ENCODE peak calls at places on chromosomes 1 and 21, in eight cellular contexts. Q, C, I, W, M, N, H and G are unnamed samples.

GRCh38 chr1:234659538-234659937 is 49.6 kb upstream of the IRF2BP2 start:
- DNase-seq in Q (no peak), C (no peak), I (no peak), W (no peak), M (peak; percentile 61), N (no peak), H (no peak), G (no peak)

GRCh38 chr1:44780583-44781121 is 5.3 kb downstream of the RPS8 start:
- DNase-seq in Q (no peak), C (no peak), I (no peak), W (no peak), M (no peak), N (no peak), H (no peak), G (no peak)

GRCh38 chr1:33273402-33273801 is 17.1 kb downstream of the ZNF362 start:
- DNase-seq in Q (no peak), C (no peak), I (no peak), W (no peak), M (no peak), N (no peak), H (no peak), G (no peak)

GRCh38 chr1:165910764-165911421 is 83.5 kb downstream of the UCK2 start:
- DNase-seq in Q (no peak), C (no peak), I (peak; percentile 65), W (no peak), M (no peak), N (no peak), H (peak; percentile 47), G (peak; percentile 86)

GRCh38 chr1:167666416-167666815 is 36.4 kb downstream of the RCSD1 start:
- DNase-seq in Q (no peak), C (no peak), I (no peak), W (no peak), M (no peak), N (no peak), H (peak; percentile 76), G (no peak)

GRCh38 chr1:216434232-216434631 is 11.0 kb upstream of the USH2A start:
- DNase-seq in Q (no peak), C (no peak), I (no peak), W (no peak), M (no peak), N (no peak), H (no peak), G (no peak)

GRCh38 chr1:7495894-7496293 is 275.2 kb upstream of the VAMP3 start:
- DNase-seq in Q (no peak), C (no peak), I (no peak), W (no peak), M (no peak), N (no peak), H (no peak), G (no peak)

GRCh38 chr1:90341485-90341884 is 346.6 kb downstream of the ZNF326 start:
- DNase-seq in Q (no peak), C (no peak), I (no peak), W (no peak), M (no peak), N (no peak), H (no peak), G (no peak)

GRCh38 chr1:239056940-239057339 is 329.4 kb upstream of the CHRM3 start:
- DNase-seq in Q (no peak), C (no peak), I (peak; percentile 61), W (no peak), M (no peak), N (no peak), H (no peak), G (no peak)

GRCh38 chr1:234600418-234601216 is 9.4 kb downstream of the IRF2BP2 start:
- DNase-seq in Q (no peak), C (no peak), I (peak; percentile 65), W (peak; percentile 61), M (no peak), N (no peak), H (peak; percentile 52), G (peak; percentile 64)

GRCh38 chr21:14548751-14549150 is 2.6 kb upstream of the SAMSN1 start:
- DNase-seq in Q (no peak), C (no peak), I (no peak), W (no peak), M (no peak), N (no peak), H (no peak), G (no peak)

GRCh38 chr1:61290525-61290924 is 208.2 kb downstream of the NFIA start:
- DNase-seq in Q (no peak), C (no peak), I (no peak), W (no peak), M (no peak), N (no peak), H (no peak), G (no peak)

GRCh38 chr21:37220433-37220980 is 46.6 kb downstream of the VPS26C start:
- DNase-seq in Q (peak; percentile 27), C (no peak), I (no peak), W (no peak), M (no peak), N (no peak), H (no peak), G (peak; percentile 23)

GRCh38 chr1:67749844-67750689 is 65.1 kb downstream of the GADD45A start:
- DNase-seq in Q (no peak), C (peak; percentile 88), I (peak; percentile 55), W (peak; percentile 85), M (no peak), N (no peak), H (no peak), G (no peak)

GRCh38 chr1:168137515-168137821 is 738 bp upstream of the GPR161 start:
- DNase-seq in Q (no peak), C (no peak), I (no peak), W (no peak), M (no peak), N (no peak), H (no peak), G (no peak)

GRCh38 chr1:95193591-95193990 is 40.4 kb upstream of the RWDD3 start:
- DNase-seq in Q (no peak), C (no peak), I (no peak), W (no peak), M (no peak), N (no peak), H (no peak), G (no peak)

GRCh38 chr1:92709738-92710137 is 75.2 kb downstream of the EVI5 start:
- DNase-seq in Q (peak; percentile 74), C (no peak), I (no peak), W (peak; percentile 52), M (peak; percentile 42), N (no peak), H (no peak), G (no peak)

DNA sequence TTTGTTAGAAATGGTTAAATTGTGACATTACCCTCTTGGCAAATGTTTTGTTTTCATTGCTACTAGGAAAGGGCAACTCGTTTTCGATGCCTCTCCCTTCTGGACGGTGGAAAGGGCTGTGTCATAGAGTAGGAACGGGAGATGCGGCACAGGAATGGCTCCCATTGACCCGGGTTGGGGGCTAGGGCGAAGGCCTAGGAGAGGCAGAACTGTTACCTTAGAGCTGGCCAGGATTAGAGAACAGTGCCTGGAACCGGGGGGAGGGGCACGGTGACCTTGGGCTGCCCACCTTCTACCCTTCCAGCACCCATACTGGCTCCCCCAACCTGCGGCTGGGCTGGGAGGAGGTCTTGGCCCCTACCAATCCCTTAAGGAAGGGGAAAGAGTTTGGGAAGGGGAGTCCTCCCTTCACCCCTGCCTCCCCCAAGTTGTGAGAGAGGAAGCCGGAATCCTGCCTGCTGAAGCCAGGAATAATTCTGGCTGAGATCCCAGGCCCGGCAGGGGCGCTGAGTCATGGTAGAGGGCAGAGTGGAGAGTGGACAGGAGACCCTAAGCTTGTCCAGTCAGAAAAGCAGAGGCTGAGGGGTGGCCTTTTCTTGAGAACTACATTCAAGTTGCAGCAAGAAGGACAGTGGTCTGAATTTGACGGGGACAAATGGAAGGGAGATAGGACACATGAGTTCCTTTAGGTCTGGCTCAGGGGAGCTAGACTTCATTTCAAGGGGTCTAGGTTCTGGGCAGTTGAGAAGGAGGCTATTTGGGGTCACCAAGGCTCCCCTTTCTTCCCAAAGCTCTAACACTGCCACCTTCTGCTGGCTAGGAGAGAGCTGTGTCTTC is 8.2 kb downstream of the LMNA start:
- DNase-seq in Q (peak; percentile 86), C (peak; percentile 73), I (peak; percentile 94), W (peak; percentile 95), M (peak; percentile 90), N (no peak), H (peak; percentile 90), G (peak; percentile 79)
- TF ChIP-seq POLR2A in Q (no peak), C (peak; percentile 29), I (peak; percentile 40), W (no peak), M (peak; percentile 82), N (no peak), H (peak; percentile 53), G (peak; percentile 67)

DNA sequence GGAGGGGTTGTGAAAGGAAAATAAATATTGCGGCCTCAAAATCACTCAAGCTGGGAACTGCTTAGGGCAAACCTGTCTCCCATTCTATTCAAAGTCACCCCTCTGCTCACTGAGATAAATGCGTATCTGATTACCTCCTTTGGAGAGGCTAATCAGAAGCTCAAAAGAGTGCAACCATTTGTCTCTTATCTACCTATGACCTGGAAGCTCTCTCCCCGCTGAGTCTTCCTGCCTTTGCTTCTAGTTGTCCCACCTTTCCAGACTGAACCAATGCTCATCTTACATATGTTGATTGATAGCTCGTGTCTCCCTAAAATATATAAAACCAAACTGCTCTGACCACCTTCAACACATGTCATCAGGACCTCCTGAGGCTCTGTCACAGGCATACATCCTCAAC is 91.6 kb upstream of the CAMK1G start:
- DNase-seq in Q (no peak), C (no peak), I (no peak), W (no peak), M (no peak), N (no peak), H (no peak), G (no peak)
- H3K27ac ChIP-seq in Q (no peak overlapping the region), C (no peak overlapping the region), I (no peak overlapping the region), W (no peak overlapping the region), M (no peak overlapping the region), N (no peak overlapping the region), H (no peak overlapping the region), G (no peak overlapping the region)

GRCh38 chr1:75723989-75724471 is 479 bp upstream of the ACADM start:
- DNase-seq in Q (peak; percentile 79), C (peak; percentile 61), I (peak; percentile 87), W (peak; percentile 88), M (peak; percentile 87), N (no peak), H (peak; percentile 89), G (peak; percentile 89)
- TF ChIP-seq POLR2A in Q (no peak), C (no peak), I (no peak), W (no peak), M (no peak), N (no peak), H (no peak), G (no peak)

GRCh38 chr1:9309080-9309479 is 16.4 kb downstream of the SPSB1 start:
- DNase-seq in Q (no peak), C (no peak), I (no peak), W (no peak), M (no peak), N (no peak), H (no peak), G (no peak)

GRCh38 chr1:9311489-9311888 is 18.8 kb downstream of the SPSB1 start:
- DNase-seq in Q (no peak), C (no peak), I (no peak), W (no peak), M (no peak), N (no peak), H (no peak), G (no peak)

GRCh38 chr1:9309991-9310390 is 17.3 kb downstream of the SPSB1 start:
- DNase-seq in Q (no peak), C (no peak), I (no peak), W (no peak), M (no peak), N (no peak), H (no peak), G (no peak)

GRCh38 chr1:9312183-9312582 is 19.5 kb downstream of the SPSB1 start:
- DNase-seq in Q (no peak), C (no peak), I (no peak), W (no peak), M (no peak), N (no peak), H (no peak), G (no peak)

GRCh38 chr1:9311029-9311428 is 18.3 kb downstream of the SPSB1 start:
- DNase-seq in Q (no peak), C (no peak), I (no peak), W (no peak), M (no peak), N (no peak), H (no peak), G (no peak)
- H3K27ac ChIP-seq in Q (no peak overlapping the region), C (no peak overlapping the region), I (peak overlapping the region; percentile 51), W (peak overlapping the region; percentile 27), M (no peak overlapping the region), N (no peak overlapping the region), H (no peak overlapping the region), G (peak overlapping the region; percentile 13)